ENCODE peak calls at places on chromosomes 11 and 22, in seven cellular contexts. Z is GM12891, R is A549, W is tibial nerve, D is body of pancreas, Y is K562, C is stomach. K is an unnamed sample.

GRCh38 chr11:68706237-68706636 is 21.9 kb downstream of the GAL start:
- DNase-seq in Z (no peak), R (no peak), W (no peak), D (no peak), Y (no peak), C (no peak), K (no peak)

GRCh38 chr11:118635237-118635591 is 27.8 kb downstream of the PHLDB1 start:
- DNase-seq in Z (no peak), R (no peak), W (no peak), D (peak), Y (peak), C (no peak), K (peak)

GRCh38 chr11:68714047-68714856 is 29.9 kb downstream of the GAL start:
- DNase-seq in Z (no peak), R (no peak), W (no peak), D (no peak), Y (no peak), C (no peak), K (no peak)

GRCh38 chr11:79018371-79018849 is 422.4 kb downstream of the TENM4 start:
- DNase-seq in Z (no peak), R (no peak), W (no peak), D (no peak), Y (peak), C (no peak), K (no peak)

GRCh38 chr11:95739108-95739507 is 50.5 kb downstream of the FAM76B start:
- DNase-seq in Z (no peak), R (no peak), W (no peak), D (no peak), Y (no peak), C (no peak), K (no peak)

GRCh38 chr11:58658553-58659080 is 36.2 kb downstream of the CNTF start:
- DNase-seq in Z (no peak), R (no peak), W (no peak), D (no peak), Y (no peak), C (no peak), K (no peak)

GRCh38 chr22:12613199-12613598 is 2914.8 kb upstream of the OR11H1 start:
- DNase-seq in Z (no peak), R (no peak), W (no peak), D (no peak), Y (no peak), C (no peak), K (no peak)

GRCh38 chr11:74731301-74732094 is at the start of gene CHRDL2:
- DNase-seq in Z (no peak), R (no peak), W (no peak), D (peak), Y (no peak), C (no peak), K (no peak)

GRCh38 chr11:37370817-37371216 is 772.8 kb upstream of the RAG2 start:
- DNase-seq in Z (no peak), R (no peak), W (no peak), D (no peak), Y (no peak), C (no peak), K (no peak)

GRCh38 chr11:76664578-76665061 is 5.9 kb downstream of the LRRC32 start:
- DNase-seq in Z (peak), R (no peak), W (no peak), D (no peak), Y (peak), C (no peak), K (no peak)

GRCh38 chr11:64675417-64676252 is 47.4 kb downstream of the NRXN2 start:
- DNase-seq in Z (no peak), R (peak), W (peak), D (peak), Y (no peak), C (no peak), K (no peak)

GRCh38 chr22:36439481-36440271 is 41.8 kb downstream of the TXN2 start:
- DNase-seq in Z (no peak), R (peak), W (no peak), D (peak), Y (peak), C (no peak), K (no peak)

GRCh38 chr11:19311306-19312030 is 70.7 kb upstream of the E2F8 start:
- DNase-seq in Z (peak), R (peak), W (peak), D (peak), Y (peak), C (peak), K (peak)

GRCh38 chr11:67415501-67416304 is at the start of gene CARNS1:
- DNase-seq in Z (no peak), R (no peak), W (no peak), D (peak), Y (no peak), C (no peak), K (no peak)

GRCh38 chr11:45974806-45975205 is 52.4 kb downstream of the LARGE2 start:
- DNase-seq in Z (no peak), R (no peak), W (no peak), D (no peak), Y (no peak), C (no peak), K (no peak)

GRCh38 chr22:50739279-50739691 is 1.3 kb downstream of the ACR start:
- DNase-seq in Z (no peak), R (no peak), W (peak), D (no peak), Y (no peak), C (peak), K (no peak)

GRCh38 chr11:44313701-44314489 is 4.0 kb upstream of the ALX4 start:
- DNase-seq in Z (no peak), R (no peak), W (no peak), D (no peak), Y (no peak), C (no peak), K (no peak)

GRCh38 chr11:48036011-48036410 is 55.7 kb downstream of the PTPRJ start:
- DNase-seq in Z (no peak), R (no peak), W (no peak), D (no peak), Y (no peak), C (no peak), K (no peak)

GRCh38 chr22:24920029-24920428 is 26.5 kb downstream of the LHFPL7 start:
- DNase-seq in Z (no peak), R (no peak), W (no peak), D (no peak), Y (no peak), C (no peak), K (no peak)

GRCh38 chr22:46352691-46353386 is 17.3 kb downstream of the TRMU start:
- DNase-seq in Z (no peak), R (peak), W (no peak), D (peak), Y (no peak), C (peak), K (peak)

GRCh38 chr11:33339247-33339646 is 82.1 kb downstream of the HIPK3 start:
- DNase-seq in Z (no peak), R (no peak), W (no peak), D (no peak), Y (no peak), C (no peak), K (no peak)

GRCh38 chr11:74055938-74056337 is 47.1 kb upstream of the UCP3 start:
- DNase-seq in Z (no peak), R (peak), W (no peak), D (no peak), Y (no peak), C (no peak), K (no peak)

GRCh38 chr11:45079943-45080719 is 66.3 kb upstream of the PRDM11 start:
- DNase-seq in Z (peak), R (no peak), W (no peak), D (no peak), Y (no peak), C (peak), K (no peak)

GRCh38 chr22:32044913-32045312 is 1.9 kb downstream of the SLC5A1 start:
- DNase-seq in Z (no peak), R (no peak), W (no peak), D (peak), Y (no peak), C (peak), K (peak)

GRCh38 chr22:40334899-40335298 is 11.4 kb upstream of the ADSL start:
- DNase-seq in Z (no peak), R (no peak), W (no peak), D (no peak), Y (no peak), C (no peak), K (no peak)

GRCh38 chr11:124892750-124893454 is 4.8 kb downstream of the ROBO4 start:
- DNase-seq in Z (peak), R (no peak), W (no peak), D (no peak), Y (no peak), C (no peak), K (no peak)

DNA sequence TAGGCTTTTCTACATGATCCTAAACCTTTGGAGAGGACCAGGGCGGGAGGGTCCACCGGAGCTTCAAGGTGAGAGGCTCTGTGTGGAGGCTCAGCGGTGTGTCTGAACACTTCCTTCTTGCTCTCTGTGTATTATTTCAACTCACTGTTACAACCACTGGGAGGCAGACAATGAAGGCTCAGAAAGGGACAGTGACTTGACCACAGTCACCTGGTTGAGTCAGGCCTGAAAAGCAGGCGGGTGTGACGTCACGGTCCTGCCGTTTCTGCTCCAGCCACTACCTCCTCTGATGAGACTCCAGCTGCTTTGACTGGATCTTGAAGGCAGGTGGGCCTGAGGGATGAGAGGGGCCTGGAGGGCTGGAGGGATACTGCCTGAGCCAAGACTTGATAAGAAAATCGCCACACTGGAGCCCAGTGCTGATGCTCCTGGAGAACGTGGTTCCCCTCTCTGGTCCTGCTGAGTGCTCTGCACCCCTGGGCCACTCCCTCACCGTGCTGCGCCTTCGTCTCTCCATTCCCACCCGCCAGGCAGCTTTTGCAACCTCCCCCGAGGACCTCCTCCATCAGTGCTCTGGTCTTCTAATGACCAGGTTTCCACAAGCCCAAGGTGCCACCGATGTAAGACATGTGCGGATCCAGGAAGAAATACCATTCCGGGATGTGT is 27.9 kb downstream of the KCNC1 start:
- DNase-seq in Z (peak), R (no peak), W (no peak), D (no peak), Y (peak), C (no peak), K (no peak)
- TF ChIP-seq POLR2A in Z (no peak), R (no peak), W (no peak), D (no peak), Y (no peak), C (no peak), K (no peak)

GRCh38 chr11:72080326-72081183 is at the start of the genes LRRC51 and NUMA1:
- DNase-seq in Z (peak), R (peak), W (peak), D (peak), Y (peak), C (peak), K (peak)
- TF ChIP-seq POLR2A in Z (peak), R (peak), W (peak), D (no peak), Y (peak), C (no peak), K (peak)

DNA sequence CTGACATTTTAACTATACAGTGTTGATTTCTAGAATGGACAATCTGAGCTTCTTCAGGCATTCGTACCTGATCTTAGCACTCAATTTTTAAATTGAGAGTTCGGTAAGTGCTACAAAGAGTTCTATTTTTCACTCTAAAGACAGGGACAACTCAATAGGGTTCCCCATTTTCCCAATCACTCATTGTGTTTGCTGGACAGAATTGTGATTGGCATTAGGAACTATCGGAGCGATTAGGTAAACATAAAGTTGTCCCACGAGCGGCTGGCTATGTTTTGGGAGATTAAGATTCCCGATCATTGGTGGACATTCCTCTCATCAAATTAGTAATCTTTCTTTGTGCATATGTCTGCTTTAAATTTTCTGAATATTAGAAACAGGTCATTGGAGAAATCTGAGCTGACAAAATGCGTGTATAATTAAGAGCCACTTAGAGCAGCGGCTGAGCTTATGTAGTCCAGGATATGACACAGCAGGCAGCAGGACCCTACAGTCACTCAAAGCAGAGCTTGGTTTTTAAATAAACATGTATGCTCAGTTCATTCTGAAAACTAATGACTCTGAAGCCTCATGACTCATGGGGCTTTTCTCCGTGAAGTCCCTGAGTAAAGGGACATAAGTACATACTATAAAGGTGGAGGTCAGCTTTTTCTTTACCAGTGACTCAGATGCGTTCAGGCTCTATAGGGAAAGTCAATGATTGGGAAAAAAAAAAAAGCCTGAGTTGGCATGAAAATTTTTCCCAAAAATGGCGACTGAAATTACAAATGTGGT is 109.4 kb downstream of the GRIA4 start:
- DNase-seq in Z (no peak), R (peak), W (no peak), D (no peak), Y (no peak), C (no peak), K (no peak)
- TF ChIP-seq POLR2A in Z (no peak), R (no peak), W (no peak), D (no peak), Y (no peak), C (no peak), K (no peak)

DNA sequence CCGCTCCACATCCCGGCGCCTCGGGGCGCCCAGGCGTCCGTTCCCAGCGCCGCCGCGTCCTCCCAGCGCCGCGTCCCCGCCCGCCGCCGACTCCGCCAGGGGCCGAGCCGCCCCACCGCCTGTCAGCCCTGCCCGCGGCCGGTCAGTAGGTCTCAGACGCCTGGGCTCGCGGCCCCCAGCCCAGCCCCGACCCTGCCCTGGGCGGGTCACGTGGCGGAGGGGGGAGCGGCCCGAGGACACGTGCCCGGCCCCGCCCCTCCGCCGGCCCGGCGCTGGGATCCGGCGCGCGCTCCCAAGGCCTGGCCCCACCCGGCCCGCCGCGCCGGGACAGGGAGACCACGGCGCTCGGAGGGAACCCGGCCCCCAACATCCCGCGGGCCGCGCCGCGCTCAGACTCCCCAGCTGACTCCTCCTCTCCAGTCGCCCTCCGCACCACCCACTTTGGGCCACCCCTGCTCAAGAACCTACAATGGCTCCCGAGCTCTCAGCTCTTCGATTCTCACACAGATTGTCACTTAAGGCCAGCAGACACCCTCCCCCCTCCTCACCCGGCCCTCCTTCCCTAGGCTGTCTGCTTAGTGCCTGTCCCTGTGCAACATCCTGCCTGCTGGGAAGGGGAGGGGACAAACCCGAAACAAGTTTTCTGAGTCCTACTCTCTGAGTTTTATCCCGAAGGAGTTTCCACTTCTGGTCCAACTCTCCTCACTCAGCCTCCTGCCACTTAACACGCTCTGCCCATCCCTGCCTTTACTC is at the start of gene RAB3IL1:
- DNase-seq in Z (peak), R (peak), W (peak), D (peak), Y (peak), C (peak), K (no peak)
- TF ChIP-seq POLR2A in Z (no peak), R (no peak), W (peak), D (no peak), Y (peak), C (no peak), K (no peak)

K was measured in prostate gland.